ENCODE peak calls at places on chromosomes 5 and 9, in eight cellular contexts. D is foreskin keratinocyte, P is prostate gland, B is A549, S is GM23338, V is HCT116, N is uterus, C is pancreas. Y is an unnamed sample.

GRCh38 chr9:123102380-123103113 is 69.1 kb downstream of the GPR21 start:
- DNase-seq in N (no peak), S (peak; percentile 70), C (no peak), D (peak; percentile 51), B (no peak), V (no peak), P (peak; percentile 36), Y (no peak)

GRCh38 chr5:62722360-62722759 is 143.7 kb downstream of the LRRC70 start:
- DNase-seq in B (peak; percentile 10), N (no peak), C (no peak), P (no peak), V (no peak), S (peak; percentile 30), D (no peak), Y (no peak)

GRCh38 chr5:73459366-73459765 is 10.8 kb upstream of the FOXD1 start:
- DNase-seq in S (no peak), P (no peak), N (no peak), V (no peak), C (no peak), B (no peak), D (no peak), Y (no peak)

GRCh38 chr9:17694336-17694735 is 115.5 kb downstream of the SH3GL2 start:
- DNase-seq in D (no peak), B (no peak), N (no peak), C (no peak), V (no peak), S (no peak), P (no peak), Y (no peak)

GRCh38 chr5:5419291-5420210 is 2.9 kb upstream of the ICE1 start:
- DNase-seq in D (no peak), N (no peak), C (peak; percentile 17), B (peak; percentile 65), V (peak; percentile 48), P (no peak), S (peak; percentile 79), Y (no peak)

GRCh38 chr5:91281409-91281808 is 101.7 kb downstream of the ARRDC3 start:
- DNase-seq in D (peak; percentile 42), V (peak; percentile 34), S (no peak), C (no peak), B (no peak), N (no peak), P (no peak), Y (no peak)

GRCh38 chr9:72119853-72120252 is 29.4 kb upstream of the GDA start:
- DNase-seq in C (no peak), B (no peak), D (no peak), V (no peak), S (no peak), N (no peak), P (no peak), Y (no peak)

GRCh38 chr9:123604861-123605260 is 248.9 kb downstream of the CRB2 start:
- DNase-seq in C (no peak), N (no peak), B (no peak), D (no peak), P (no peak), V (no peak), S (no peak), Y (no peak)

GRCh38 chr9:88820055-88820454 is 171.2 kb upstream of the S1PR3 start:
- DNase-seq in S (no peak), N (no peak), B (no peak), P (no peak), C (no peak), V (no peak), D (no peak), Y (no peak)

DNA sequence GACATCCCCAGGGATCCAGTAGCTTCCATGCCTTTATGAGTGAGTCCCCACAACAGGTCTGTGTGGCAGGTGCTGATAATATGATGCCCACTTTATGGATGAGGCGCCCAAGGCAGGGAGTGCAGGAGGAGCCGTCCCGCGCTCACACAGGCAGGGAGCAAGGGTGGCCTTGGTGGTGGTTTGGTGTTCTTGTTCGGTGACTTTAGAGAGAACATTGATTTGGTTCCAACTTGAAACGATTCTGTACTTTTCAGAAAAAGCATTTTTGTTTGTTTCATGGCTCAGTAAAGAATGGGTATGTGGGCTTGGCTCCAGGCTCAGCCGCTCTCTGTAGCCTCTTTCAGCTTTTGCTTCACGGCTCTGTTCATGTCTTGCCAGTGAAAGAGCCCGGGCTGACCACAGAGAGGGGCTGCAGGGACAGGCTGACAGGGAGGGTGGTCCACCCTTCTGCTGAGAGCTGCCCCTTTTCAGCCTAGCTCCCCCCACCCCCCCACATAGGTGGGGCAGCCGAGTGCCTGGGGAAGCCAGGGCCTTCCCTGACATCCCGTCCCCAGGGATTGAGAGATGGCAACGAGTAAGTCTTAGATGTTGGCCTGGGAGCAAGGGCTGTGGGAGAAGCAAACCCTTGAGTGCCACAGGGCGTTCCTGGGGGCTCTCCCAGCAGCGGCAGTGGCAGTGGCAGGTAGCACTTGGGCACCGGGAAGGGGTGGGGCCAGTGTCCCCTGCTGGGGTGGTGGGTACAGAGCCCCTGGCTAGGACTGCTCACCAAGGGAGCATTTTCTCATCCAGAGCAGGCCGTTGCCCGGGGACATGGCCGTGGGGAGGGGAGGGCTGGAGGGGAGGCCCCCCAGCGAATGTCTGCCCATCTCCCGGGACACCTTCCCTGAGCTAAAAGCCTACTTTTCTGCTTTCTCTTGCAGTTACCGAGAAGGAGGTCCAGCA is 28.1 kb downstream of the NCS1 start:
- DNase-seq in B (no peak), V (no peak), P (no peak), N (no peak), S (no peak), C (no peak), D (no peak), Y (no peak)
- H3K4me1 ChIP-seq in B (peaks cover 4% of the 10 kb centered on the region), V (no peaks in the 10 kb centered on the region), P (no peaks in the 10 kb centered on the region), N (peaks cover 22% of the 10 kb centered on the region), S (no peaks in the 10 kb centered on the region), C (no peaks in the 10 kb centered on the region), D (peaks cover 18% of the 10 kb centered on the region), Y (peaks cover 24% of the 10 kb centered on the region)

GRCh38 chr9:131607591-131607990 is 62.3 kb downstream of the PRRT1B start:
- DNase-seq in D (no peak), C (no peak), P (no peak), B (no peak), S (no peak), N (no peak), V (no peak), Y (no peak)

GRCh38 chr9:131605770-131606590 is 60.7 kb downstream of the PRRT1B start:
- DNase-seq in C (peak; percentile 49), B (peak; percentile 20), P (no peak), V (no peak), N (no peak), S (no peak), D (no peak), Y (no peak)

GRCh38 chr9:131608469-131609115 is 63.3 kb downstream of the PRRT1B start:
- DNase-seq in D (peak; percentile 83), V (peak; percentile 39), S (peak; percentile 89), C (peak; percentile 70), N (peak; percentile 76), B (peak; percentile 81), P (peak; percentile 87), Y (no peak)

GRCh38 chr9:131609116-131609830 is 64.0 kb downstream of the PRRT1B start:
- DNase-seq in D (peak; percentile 10), S (peak; percentile 38), N (peak; percentile 66), B (peak; percentile 10), V (no peak), P (no peak), C (no peak), Y (no peak)

GRCh38 chr9:131606896-131607567 is 61.7 kb downstream of the PRRT1B start:
- DNase-seq in V (no peak), P (no peak), C (no peak), B (no peak), N (no peak), S (no peak), D (no peak), Y (no peak)
- H3K4me1 ChIP-seq in V (peaks cover 23% of the 10 kb centered on the region), P (peaks cover 7% of the 10 kb centered on the region), C (peaks cover 32% of the 10 kb centered on the region), B (peaks cover 43% of the 10 kb centered on the region), N (peaks cover 17% of the 10 kb centered on the region), S (peaks cover 23% of the 10 kb centered on the region), D (peaks cover 29% of the 10 kb centered on the region), Y (peaks cover 45% of the 10 kb centered on the region)

GRCh38 chr5:151253604-151253948 is 591 bp downstream of the GM2A start:
- DNase-seq in V (no peak), S (no peak), B (no peak), C (no peak), P (no peak), N (no peak), D (no peak), Y (no peak)

GRCh38 chr5:151254533-151254932 is 1.5 kb downstream of the GM2A start:
- DNase-seq in S (no peak), D (peak; percentile 38), C (no peak), V (no peak), N (no peak), B (no peak), P (no peak), Y (no peak)

GRCh38 chr5:151257731-151258715 is 5.0 kb downstream of the GM2A start:
- DNase-seq in B (no peak), C (no peak), N (no peak), V (no peak), D (peak; percentile 98), P (no peak), S (no peak), Y (no peak)

GRCh38 chr5:151252762-151253603 is at the start of gene GM2A:
- DNase-seq in P (peak; percentile 99), V (peak; percentile 99), B (peak; percentile 98), C (peak; percentile 100), N (peak; percentile 100), S (peak; percentile 100), D (peak; percentile 96), Y (peak; percentile 98)

DNA sequence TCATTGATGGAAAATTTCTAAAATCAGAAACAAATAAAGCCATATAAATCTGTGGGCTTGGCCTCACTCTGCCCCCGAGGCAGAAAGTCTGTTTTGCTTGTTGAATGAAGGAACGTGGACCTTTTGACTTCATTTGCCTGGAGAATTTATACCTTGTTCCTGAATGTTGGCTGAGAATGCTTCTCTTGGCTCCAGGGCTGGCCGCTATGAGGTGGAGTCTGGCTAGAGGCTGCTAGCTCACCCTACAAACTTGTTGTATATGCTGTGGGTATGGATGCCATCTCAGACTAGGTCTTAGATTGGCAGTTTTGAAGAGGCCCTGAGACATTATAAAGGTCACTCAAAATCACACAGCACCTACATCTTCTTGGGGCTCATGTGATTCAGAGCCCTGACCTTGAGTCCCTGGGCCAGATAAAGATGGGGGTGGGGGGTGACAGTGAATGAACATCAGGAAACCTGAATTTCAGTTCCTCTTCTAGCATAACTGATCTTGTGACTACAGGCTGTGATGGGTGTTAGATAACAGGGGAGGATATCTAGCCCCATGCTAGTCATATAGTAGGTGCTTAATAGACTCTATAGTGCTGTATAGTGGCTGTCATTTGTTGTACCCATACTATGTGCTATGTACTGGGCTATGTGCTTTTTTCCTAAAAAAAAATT is 2.8 kb downstream of the GM2A start:
- DNase-seq in D (no peak), P (no peak), C (no peak), S (no peak), N (no peak), V (no peak), B (no peak), Y (no peak)
- H3K4me1 ChIP-seq in D (peaks cover 21% of the 10 kb centered on the region), P (no peaks in the 10 kb centered on the region), C (peaks cover 8% of the 10 kb centered on the region), S (peaks cover 20% of the 10 kb centered on the region), N (peaks cover 4% of the 10 kb centered on the region), V (peaks cover 42% of the 10 kb centered on the region), B (peaks cover 13% of the 10 kb centered on the region), Y (peaks cover 82% of the 10 kb centered on the region)

DNA sequence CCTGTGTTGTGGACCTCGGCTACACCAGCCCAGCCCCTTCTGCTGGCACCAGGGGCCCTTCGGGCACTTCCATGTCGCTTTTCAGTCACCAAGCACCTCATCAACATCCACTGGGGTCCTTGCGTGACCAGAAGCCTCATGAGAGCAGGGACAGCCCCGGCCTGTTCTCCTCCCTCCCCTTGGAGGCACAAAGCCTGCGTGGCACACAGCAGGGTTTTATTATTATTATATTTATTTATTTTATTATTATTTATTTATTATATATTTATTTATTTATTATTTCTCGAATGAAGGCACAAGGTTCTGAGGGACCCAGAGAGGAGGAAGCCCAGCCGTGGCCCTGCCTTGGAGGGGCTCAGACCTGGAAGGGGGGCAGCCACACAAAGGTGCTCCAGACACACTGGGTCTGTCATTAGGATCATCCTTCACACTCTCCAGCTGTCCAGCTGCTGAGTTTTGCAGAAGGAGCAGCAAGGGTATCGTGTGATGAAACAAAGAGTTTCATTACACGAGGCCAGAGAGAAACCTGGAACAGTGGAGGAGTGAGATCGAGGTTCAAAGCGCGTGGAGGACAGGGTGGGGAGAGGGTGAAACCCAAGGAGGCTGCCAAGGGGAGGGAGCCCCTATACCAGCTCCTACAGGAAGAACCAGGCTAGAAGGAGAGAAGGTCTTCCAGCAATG is 5.2 kb downstream of the VAV2 start:
- DNase-seq in S (no peak), B (no peak), P (no peak), V (no peak), C (no peak), D (no peak), N (no peak), Y (no peak)
- H3K4me1 ChIP-seq in S (peaks cover 7% of the 10 kb centered on the region), B (peaks cover 19% of the 10 kb centered on the region), P (no peaks in the 10 kb centered on the region), V (peaks cover 16% of the 10 kb centered on the region), C (peaks cover 23% of the 10 kb centered on the region), D (no peaks in the 10 kb centered on the region), N (peaks cover 10% of the 10 kb centered on the region), Y (peaks cover 16% of the 10 kb centered on the region)